ENCODE peak calls at places on chromosomes 12 and 14, in seven cellular contexts. B is activated CD4-positive, alpha-beta T cell treated with anti-CD3 and anti-CD28 coated beads, Interleukin-2, amount 10 ng/mL, durations not matched to agents 7 days and 5 days; T is cerebellum; O is activated T-cell treated with anti-CD3 and anti-CD28 coated beads, Interleukin-2, amount 50 U/mL, for 72 hours; Y is GM10248; C is prostate gland; Q is ELR. G is an unnamed sample.

GRCh38 chr12:132480620-132481132 is 9.3 kb upstream of the FBRSL1 start:
- DNase-seq in B (no peak), T (no peak), O (no peak), Y (no peak), C (no peak), Q (no peak), G (no peak)

GRCh38 chr14:76687611-76688372 is 73.5 kb upstream of the VASH1 start:
- DNase-seq in B (no peak), T (no peak), O (no peak), Y (no peak), C (no peak), Q (no peak), G (peak)

GRCh38 chr12:31859232-31859977 is 99.8 kb upstream of the RESF1 start:
- DNase-seq in B (no peak), T (no peak), O (no peak), Y (peak), C (no peak), Q (no peak), G (no peak)

GRCh38 chr12:122984612-122985358 is 4.3 kb downstream of the ARL6IP4 start:
- DNase-seq in B (no peak), T (no peak), O (no peak), Y (no peak), C (no peak), Q (no peak), G (no peak)

GRCh38 chr12:123165537-123165936 is 14.6 kb upstream of the PITPNM2 start:
- DNase-seq in B (no peak), T (no peak), O (no peak), Y (no peak), C (no peak), Q (no peak), G (no peak)

GRCh38 chr14:56902413-56902812 is 92.1 kb upstream of the OTX2 start:
- DNase-seq in B (no peak), T (no peak), O (no peak), Y (no peak), C (no peak), Q (no peak), G (no peak)

GRCh38 chr14:97878206-97878605 is 1081.0 kb downstream of the VRK1 start:
- DNase-seq in B (no peak), T (no peak), O (no peak), Y (no peak), C (no peak), Q (no peak), G (no peak)

GRCh38 chr12:119505001-119505400 is 88.6 kb upstream of the TMEM233 start:
- DNase-seq in B (no peak), T (no peak), O (no peak), Y (no peak), C (no peak), Q (peak), G (no peak)

GRCh38 chr12:104669057-104669770 is 212.5 kb downstream of the CHST11 start:
- DNase-seq in B (no peak), T (peak), O (no peak), Y (no peak), C (peak), Q (no peak), G (no peak)

GRCh38 chr12:126545411-126545810 is 1480.2 kb downstream of the AACS start:
- DNase-seq in B (no peak), T (no peak), O (no peak), Y (no peak), C (no peak), Q (no peak), G (no peak)

GRCh38 chr12:71980543-71980942 is 41.9 kb downstream of the TPH2 start:
- DNase-seq in B (no peak), T (no peak), O (no peak), Y (no peak), C (no peak), Q (no peak), G (no peak)

GRCh38 chr12:83575326-83575725 is 888.6 kb downstream of the TMTC2 start:
- DNase-seq in B (no peak), T (no peak), O (no peak), Y (no peak), C (no peak), Q (no peak), G (no peak)

GRCh38 chr14:76390621-76391020 is 14.7 kb downstream of the ESRRB start:
- DNase-seq in B (no peak), T (no peak), O (no peak), Y (no peak), C (no peak), Q (no peak), G (no peak)

GRCh38 chr14:49953196-49953595 is 60.3 kb downstream of the ARF6 start:
- DNase-seq in B (no peak), T (no peak), O (no peak), Y (no peak), C (no peak), Q (no peak), G (no peak)

GRCh38 chr14:30143617-30144016 is 216.0 kb upstream of the PRKD1 start:
- DNase-seq in B (no peak), T (no peak), O (no peak), Y (no peak), C (no peak), Q (no peak), G (no peak)

GRCh38 chr14:49427117-49427516 is 159.1 kb downstream of the RPS29 start:
- DNase-seq in B (no peak), T (no peak), O (no peak), Y (no peak), C (no peak), Q (no peak), G (no peak)

GRCh38 chr14:97977711-97978261 is 1180.6 kb downstream of the VRK1 start:
- DNase-seq in B (peak), T (peak), O (peak), Y (no peak), C (peak), Q (no peak), G (no peak)

GRCh38 chr12:1838223-1838993 is 18.0 kb downstream of the LRTM2 start:
- DNase-seq in B (no peak), T (peak), O (no peak), Y (no peak), C (no peak), Q (no peak), G (no peak)

GRCh38 chr12:54723653-54724256 is 75.6 kb upstream of the DCD start:
- DNase-seq in B (peak), T (no peak), O (peak), Y (no peak), C (no peak), Q (peak), G (no peak)

GRCh38 chr14:81519200-81519998 is 14.3 kb downstream of the SEL1L start:
- DNase-seq in B (peak), T (no peak), O (no peak), Y (peak), C (no peak), Q (no peak), G (no peak)

GRCh38 chr14:75568791-75569190 is 9.6 kb upstream of the FLVCR2 start:
- DNase-seq in B (no peak), T (no peak), O (peak), Y (no peak), C (no peak), Q (no peak), G (no peak)

GRCh38 chr14:59224341-59224740 is 35.9 kb downstream of the DAAM1 start:
- DNase-seq in B (no peak), T (no peak), O (no peak), Y (no peak), C (no peak), Q (no peak), G (no peak)

GRCh38 chr12:74381968-74382367 is 155.7 kb upstream of the ATXN7L3B start:
- DNase-seq in B (no peak), T (no peak), O (no peak), Y (no peak), C (no peak), Q (no peak), G (no peak)

GRCh38 chr12:26566670-26567069 is 266.3 kb downstream of the ITPR2 start:
- DNase-seq in B (no peak), T (no peak), O (no peak), Y (no peak), C (no peak), Q (no peak), G (no peak)

GRCh38 chr12:30836656-30837445 is 82.1 kb upstream of the CAPRIN2 start:
- DNase-seq in B (no peak), T (no peak), O (no peak), Y (no peak), C (no peak), Q (no peak), G (no peak)

GRCh38 chr12:99154264-99154982 is 493.1 kb upstream of the GARIN6 start:
- DNase-seq in B (no peak), T (peak), O (no peak), Y (no peak), C (no peak), Q (no peak), G (no peak)

GRCh38 chr12:1842905-1843640 is 22.7 kb downstream of the LRTM2 start:
- DNase-seq in B (no peak), T (no peak), O (no peak), Y (no peak), C (no peak), Q (no peak), G (no peak)

GRCh38 chr12:12474471-12474928 is 88.2 kb downstream of the DUSP16 start:
- DNase-seq in B (no peak), T (no peak), O (peak), Y (no peak), C (no peak), Q (no peak), G (no peak)

GRCh38 chr12:95114766-95115450 is 41.5 kb upstream of the NR2C1 start:
- DNase-seq in B (no peak), T (no peak), O (no peak), Y (no peak), C (no peak), Q (peak), G (no peak)

GRCh38 chr14:103002578-103003350 is 54.6 kb downstream of the CDC42BPB start:
- DNase-seq in B (no peak), T (no peak), O (no peak), Y (no peak), C (no peak), Q (peak), G (no peak)

GRCh38 chr14:86166541-86166940 is 636.6 kb downstream of the FLRT2 start:
- DNase-seq in B (no peak), T (no peak), O (no peak), Y (no peak), C (no peak), Q (no peak), G (peak)

GRCh38 chr12:131894981-131895639 is 688 bp downstream of the ULK1 start:
- DNase-seq in B (no peak), T (no peak), O (peak), Y (no peak), C (no peak), Q (peak), G (no peak)

GRCh38 chr14:33938131-33938949 is 12.5 kb downstream of the EGLN3 start:
- DNase-seq in B (no peak), T (peak), O (no peak), Y (no peak), C (peak), Q (no peak), G (peak)

GRCh38 chr12:5548152-5548933 is 116.4 kb downstream of the NTF3 start:
- DNase-seq in B (no peak), T (no peak), O (no peak), Y (no peak), C (no peak), Q (no peak), G (no peak)

GRCh38 chr12:57089259-57090245 is 638 bp downstream of the NAB2 start:
- DNase-seq in B (peak), T (peak), O (peak), Y (peak), C (peak), Q (peak), G (peak)

G was measured in NCI-H146.